ENCODE peak calls at places on chromosomes 5 and 9, in ten cellular contexts. One of them, this sample, is unnamed.

GRCh38 chr9:21443849-21444625 is 3.8 kb downstream of the IFNA1 start:
- DNase-seq in coronary artery: no peak
- DNase-seq in breast epithelium: no peak
- DNase-seq in AG10803: no peak
- DNase-seq in CD4-positive, alpha-beta T cell: no peak
- DNase-seq in bronchial epithelial cell: no peak
- DNase-seq in choroid plexus epithelial cell: no peak
- DNase-seq in cardiac muscle cell: no peak
- DNase-seq in mesothelial cell of epicardium: no peak
- DNase-seq in RWPE1: no peak
- DNase-seq in this sample: no peak

GRCh38 chr9:113454914-113455761 is 8.4 kb upstream of the RGS3 start:
- DNase-seq in coronary artery: peak
- DNase-seq in breast epithelium: no peak
- DNase-seq in AG10803: peak
- DNase-seq in CD4-positive, alpha-beta T cell: no peak
- DNase-seq in bronchial epithelial cell: peak
- DNase-seq in choroid plexus epithelial cell: peak
- DNase-seq in cardiac muscle cell: peak
- DNase-seq in mesothelial cell of epicardium: no peak
- DNase-seq in RWPE1: no peak
- DNase-seq in this sample: no peak

GRCh38 chr9:91151014-91151740 is 210.5 kb downstream of the AUH start:
- DNase-seq in coronary artery: no peak
- DNase-seq in breast epithelium: no peak
- DNase-seq in AG10803: peak
- DNase-seq in CD4-positive, alpha-beta T cell: no peak
- DNase-seq in bronchial epithelial cell: no peak
- DNase-seq in choroid plexus epithelial cell: peak
- DNase-seq in cardiac muscle cell: peak
- DNase-seq in mesothelial cell of epicardium: no peak
- DNase-seq in RWPE1: no peak
- DNase-seq in this sample: no peak

GRCh38 chr5:156406023-156406422 is 79.1 kb downstream of the SGCD start:
- DNase-seq in coronary artery: no peak
- DNase-seq in breast epithelium: no peak
- DNase-seq in AG10803: peak
- DNase-seq in CD4-positive, alpha-beta T cell: no peak
- DNase-seq in bronchial epithelial cell: no peak
- DNase-seq in choroid plexus epithelial cell: no peak
- DNase-seq in cardiac muscle cell: no peak
- DNase-seq in mesothelial cell of epicardium: no peak
- DNase-seq in RWPE1: no peak
- DNase-seq in this sample: no peak

GRCh38 chr9:16422114-16422513 is 448.4 kb downstream of the BNC2 start:
- DNase-seq in coronary artery: no peak
- DNase-seq in breast epithelium: no peak
- DNase-seq in AG10803: no peak
- DNase-seq in CD4-positive, alpha-beta T cell: no peak
- DNase-seq in bronchial epithelial cell: no peak
- DNase-seq in choroid plexus epithelial cell: no peak
- DNase-seq in cardiac muscle cell: no peak
- DNase-seq in mesothelial cell of epicardium: no peak
- DNase-seq in RWPE1: no peak
- DNase-seq in this sample: no peak

GRCh38 chr9:83334320-83334719 is 203.9 kb downstream of the FRMD3 start:
- DNase-seq in coronary artery: peak
- DNase-seq in breast epithelium: peak
- DNase-seq in AG10803: peak
- DNase-seq in CD4-positive, alpha-beta T cell: peak
- DNase-seq in bronchial epithelial cell: peak
- DNase-seq in choroid plexus epithelial cell: peak
- DNase-seq in cardiac muscle cell: peak
- DNase-seq in mesothelial cell of epicardium: peak
- DNase-seq in RWPE1: peak
- DNase-seq in this sample: peak

GRCh38 chr5:151706906-151707305 is 20.2 kb upstream of the SPARC start:
- DNase-seq in coronary artery: no peak
- DNase-seq in breast epithelium: no peak
- DNase-seq in AG10803: no peak
- DNase-seq in CD4-positive, alpha-beta T cell: no peak
- DNase-seq in bronchial epithelial cell: peak
- DNase-seq in choroid plexus epithelial cell: no peak
- DNase-seq in cardiac muscle cell: no peak
- DNase-seq in mesothelial cell of epicardium: no peak
- DNase-seq in RWPE1: peak
- DNase-seq in this sample: no peak

GRCh38 chr5:56314536-56314935 is 81.4 kb upstream of the ANKRD55 start:
- DNase-seq in coronary artery: no peak
- DNase-seq in breast epithelium: no peak
- DNase-seq in AG10803: no peak
- DNase-seq in CD4-positive, alpha-beta T cell: no peak
- DNase-seq in bronchial epithelial cell: no peak
- DNase-seq in choroid plexus epithelial cell: peak
- DNase-seq in cardiac muscle cell: peak
- DNase-seq in mesothelial cell of epicardium: no peak
- DNase-seq in RWPE1: no peak
- DNase-seq in this sample: no peak

GRCh38 chr9:76456202-76456926 is 2.6 kb upstream of the GCNT1 start:
- DNase-seq in coronary artery: no peak
- DNase-seq in breast epithelium: no peak
- DNase-seq in AG10803: peak
- DNase-seq in CD4-positive, alpha-beta T cell: peak
- DNase-seq in bronchial epithelial cell: peak
- DNase-seq in choroid plexus epithelial cell: peak
- DNase-seq in cardiac muscle cell: peak
- DNase-seq in mesothelial cell of epicardium: peak
- DNase-seq in RWPE1: peak
- DNase-seq in this sample: no peak

GRCh38 chr5:12360218-12360617 is 456.0 kb upstream of the CTNND2 start:
- DNase-seq in coronary artery: no peak
- DNase-seq in breast epithelium: no peak
- DNase-seq in AG10803: no peak
- DNase-seq in CD4-positive, alpha-beta T cell: no peak
- DNase-seq in bronchial epithelial cell: no peak
- DNase-seq in choroid plexus epithelial cell: no peak
- DNase-seq in cardiac muscle cell: no peak
- DNase-seq in mesothelial cell of epicardium: no peak
- DNase-seq in RWPE1: no peak
- DNase-seq in this sample: no peak

GRCh38 chr9:4167040-4167671 is 132.7 kb downstream of the GLIS3 start:
- DNase-seq in coronary artery: no peak
- DNase-seq in breast epithelium: no peak
- DNase-seq in AG10803: peak
- DNase-seq in CD4-positive, alpha-beta T cell: no peak
- DNase-seq in bronchial epithelial cell: peak
- DNase-seq in choroid plexus epithelial cell: peak
- DNase-seq in cardiac muscle cell: peak
- DNase-seq in mesothelial cell of epicardium: no peak
- DNase-seq in RWPE1: peak
- DNase-seq in this sample: no peak

GRCh38 chr5:163569284-163569683 is 63.9 kb downstream of the MAT2B start:
- DNase-seq in coronary artery: no peak
- DNase-seq in breast epithelium: no peak
- DNase-seq in AG10803: peak
- DNase-seq in CD4-positive, alpha-beta T cell: no peak
- DNase-seq in bronchial epithelial cell: peak
- DNase-seq in choroid plexus epithelial cell: peak
- DNase-seq in cardiac muscle cell: peak
- DNase-seq in mesothelial cell of epicardium: no peak
- DNase-seq in RWPE1: peak
- DNase-seq in this sample: no peak

DNA sequence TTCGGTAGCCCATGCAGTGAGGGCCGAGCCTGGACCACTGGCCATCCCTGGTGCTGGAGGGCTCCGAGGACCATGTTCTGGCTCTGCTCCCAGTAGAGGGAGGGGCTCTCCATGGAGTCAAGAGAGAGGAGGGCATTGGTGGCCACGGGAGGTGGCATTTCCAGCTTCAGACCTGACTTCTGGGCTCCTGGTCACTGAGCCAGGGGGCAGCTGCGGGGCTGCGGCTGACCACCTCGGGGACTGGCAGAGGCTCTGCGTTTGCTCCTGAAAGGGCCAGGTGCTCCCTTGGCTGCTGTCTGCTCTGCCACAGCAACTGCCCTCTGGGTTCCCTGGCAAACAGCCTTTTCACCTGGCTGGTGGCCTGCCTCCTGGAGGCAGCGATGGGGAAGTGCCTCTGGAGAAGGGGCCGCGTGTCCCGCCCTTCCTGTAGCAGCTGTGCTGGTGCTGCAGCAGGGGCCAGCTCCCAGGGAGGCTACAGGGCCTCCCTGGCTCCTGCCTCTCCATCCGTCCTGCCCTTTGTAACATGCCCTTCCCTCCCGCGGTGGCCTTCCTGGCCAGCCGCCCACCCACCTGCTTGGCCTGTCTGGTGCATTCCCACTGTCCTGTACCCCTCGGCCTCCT is 144.6 kb downstream of the CACNA1B start:
- DNase-seq in coronary artery: no peak
- DNase-seq in breast epithelium: no peak
- DNase-seq in AG10803: no peak
- DNase-seq in CD4-positive, alpha-beta T cell: peak
- DNase-seq in bronchial epithelial cell: no peak
- DNase-seq in choroid plexus epithelial cell: peak
- DNase-seq in cardiac muscle cell: peak
- DNase-seq in mesothelial cell of epicardium: no peak
- DNase-seq in RWPE1: no peak
- DNase-seq in this sample: no peak
- TF ChIP-seq CTCF in coronary artery: no peak
- TF ChIP-seq CTCF in breast epithelium: no peak
- TF ChIP-seq CTCF in AG10803: no peak
- TF ChIP-seq CTCF in CD4-positive, alpha-beta T cell: no peak
- TF ChIP-seq CTCF in bronchial epithelial cell: peak
- TF ChIP-seq CTCF in choroid plexus epithelial cell: peak
- TF ChIP-seq CTCF in cardiac muscle cell: peak
- TF ChIP-seq CTCF in mesothelial cell of epicardium: peak
- TF ChIP-seq CTCF in RWPE1: no peak
- TF ChIP-seq CTCF in this sample: no peak

DNA sequence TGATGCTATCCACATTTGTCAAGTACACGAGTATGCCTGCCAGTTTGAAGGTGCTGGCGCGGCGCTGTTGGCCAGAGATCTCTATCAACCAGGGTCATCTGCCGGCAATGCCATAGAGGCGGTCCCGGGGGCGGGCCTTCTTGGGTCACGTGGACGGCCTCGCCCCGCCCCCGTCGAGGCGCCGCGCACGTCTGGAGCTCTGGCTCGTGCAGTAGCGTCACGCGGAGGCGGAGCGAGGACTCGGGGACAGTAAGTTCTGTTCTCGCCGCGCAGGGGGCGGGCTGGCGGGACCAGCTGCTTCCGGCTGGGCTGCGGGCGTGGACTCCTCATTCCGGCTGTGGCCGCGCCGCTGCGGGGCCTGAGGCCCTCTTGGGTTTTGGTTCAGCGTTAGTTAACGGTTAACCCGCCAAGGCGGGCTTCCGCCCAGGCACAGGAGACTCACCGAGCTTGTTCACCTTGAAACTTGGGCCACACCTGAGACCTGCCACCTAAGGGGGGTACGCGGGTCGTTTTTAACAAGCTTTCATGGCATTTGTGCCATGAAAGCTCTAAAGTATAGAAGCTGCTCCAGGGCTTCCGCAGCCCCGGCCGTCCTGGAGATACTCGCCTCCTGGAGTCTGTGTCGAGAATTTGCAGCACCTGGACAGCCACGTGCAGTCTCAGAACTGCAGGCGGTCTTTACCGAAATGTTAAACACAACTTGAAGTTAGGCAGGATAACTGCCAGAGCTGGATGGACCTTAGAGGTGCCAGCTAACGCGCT is at the start of gene RFESD:
- DNase-seq in coronary artery: peak
- DNase-seq in breast epithelium: peak
- DNase-seq in AG10803: peak
- DNase-seq in CD4-positive, alpha-beta T cell: peak
- DNase-seq in bronchial epithelial cell: peak
- DNase-seq in choroid plexus epithelial cell: peak
- DNase-seq in cardiac muscle cell: peak
- DNase-seq in mesothelial cell of epicardium: peak
- DNase-seq in RWPE1: peak
- DNase-seq in this sample: peak
- TF ChIP-seq CTCF in coronary artery: no peak
- TF ChIP-seq CTCF in breast epithelium: peak
- TF ChIP-seq CTCF in AG10803: peak
- TF ChIP-seq CTCF in CD4-positive, alpha-beta T cell: no peak
- TF ChIP-seq CTCF in bronchial epithelial cell: peak
- TF ChIP-seq CTCF in choroid plexus epithelial cell: peak
- TF ChIP-seq CTCF in cardiac muscle cell: no peak
- TF ChIP-seq CTCF in mesothelial cell of epicardium: no peak
- TF ChIP-seq CTCF in RWPE1: peak
- TF ChIP-seq CTCF in this sample: no peak

GRCh38 chr5:142661143-142661542 is 24.7 kb downstream of the FGF1 start:
- DNase-seq in coronary artery: peak
- DNase-seq in breast epithelium: no peak
- DNase-seq in AG10803: no peak
- DNase-seq in CD4-positive, alpha-beta T cell: no peak
- DNase-seq in bronchial epithelial cell: no peak
- DNase-seq in choroid plexus epithelial cell: no peak
- DNase-seq in cardiac muscle cell: no peak
- DNase-seq in mesothelial cell of epicardium: no peak
- DNase-seq in RWPE1: no peak
- DNase-seq in this sample: no peak
- TF ChIP-seq CTCF in coronary artery: no peak
- TF ChIP-seq CTCF in breast epithelium: no peak
- TF ChIP-seq CTCF in AG10803: no peak
- TF ChIP-seq CTCF in CD4-positive, alpha-beta T cell: no peak
- TF ChIP-seq CTCF in bronchial epithelial cell: no peak
- TF ChIP-seq CTCF in choroid plexus epithelial cell: no peak
- TF ChIP-seq CTCF in cardiac muscle cell: no peak
- TF ChIP-seq CTCF in mesothelial cell of epicardium: peak
- TF ChIP-seq CTCF in RWPE1: no peak
- TF ChIP-seq CTCF in this sample: no peak

GRCh38 chr5:17439956-17440355 is 58.1 kb upstream of the TAF11L2 start:
- DNase-seq in coronary artery: no peak
- DNase-seq in breast epithelium: no peak
- DNase-seq in AG10803: no peak
- DNase-seq in CD4-positive, alpha-beta T cell: no peak
- DNase-seq in bronchial epithelial cell: no peak
- DNase-seq in choroid plexus epithelial cell: no peak
- DNase-seq in cardiac muscle cell: no peak
- DNase-seq in mesothelial cell of epicardium: no peak
- DNase-seq in RWPE1: no peak
- DNase-seq in this sample: no peak

GRCh38 chr5:17440766-17441165 is 57.3 kb upstream of the TAF11L2 start:
- DNase-seq in coronary artery: no peak
- DNase-seq in breast epithelium: no peak
- DNase-seq in AG10803: peak
- DNase-seq in CD4-positive, alpha-beta T cell: no peak
- DNase-seq in bronchial epithelial cell: no peak
- DNase-seq in choroid plexus epithelial cell: peak
- DNase-seq in cardiac muscle cell: no peak
- DNase-seq in mesothelial cell of epicardium: no peak
- DNase-seq in RWPE1: no peak
- DNase-seq in this sample: no peak

GRCh38 chr5:17436345-17436744 is 61.7 kb upstream of the TAF11L2 start:
- DNase-seq in coronary artery: no peak
- DNase-seq in breast epithelium: no peak
- DNase-seq in AG10803: peak
- DNase-seq in CD4-positive, alpha-beta T cell: no peak
- DNase-seq in bronchial epithelial cell: no peak
- DNase-seq in choroid plexus epithelial cell: peak
- DNase-seq in cardiac muscle cell: no peak
- DNase-seq in mesothelial cell of epicardium: no peak
- DNase-seq in RWPE1: no peak
- DNase-seq in this sample: no peak

GRCh38 chr5:17436766-17437221 is 61.2 kb upstream of the TAF11L2 start:
- DNase-seq in coronary artery: no peak
- DNase-seq in breast epithelium: no peak
- DNase-seq in AG10803: peak
- DNase-seq in CD4-positive, alpha-beta T cell: no peak
- DNase-seq in bronchial epithelial cell: no peak
- DNase-seq in choroid plexus epithelial cell: peak
- DNase-seq in cardiac muscle cell: no peak
- DNase-seq in mesothelial cell of epicardium: no peak
- DNase-seq in RWPE1: no peak
- DNase-seq in this sample: no peak

GRCh38 chr5:17438027-17438426 is 60.0 kb upstream of the TAF11L2 start:
- DNase-seq in coronary artery: no peak
- DNase-seq in breast epithelium: no peak
- DNase-seq in AG10803: no peak
- DNase-seq in CD4-positive, alpha-beta T cell: no peak
- DNase-seq in bronchial epithelial cell: no peak
- DNase-seq in choroid plexus epithelial cell: no peak
- DNase-seq in cardiac muscle cell: no peak
- DNase-seq in mesothelial cell of epicardium: no peak
- DNase-seq in RWPE1: no peak
- DNase-seq in this sample: no peak
- TF ChIP-seq CTCF in coronary artery: no peak
- TF ChIP-seq CTCF in breast epithelium: no peak
- TF ChIP-seq CTCF in AG10803: no peak
- TF ChIP-seq CTCF in CD4-positive, alpha-beta T cell: no peak
- TF ChIP-seq CTCF in bronchial epithelial cell: no peak
- TF ChIP-seq CTCF in choroid plexus epithelial cell: no peak
- TF ChIP-seq CTCF in cardiac muscle cell: no peak
- TF ChIP-seq CTCF in mesothelial cell of epicardium: no peak
- TF ChIP-seq CTCF in RWPE1: no peak
- TF ChIP-seq CTCF in this sample: no peak